ENCODE peak calls at places on chromosomes 6 and 20, in four cellular contexts. T is heart right ventricle, Y is keratinocyte, G is A549. J is an unnamed sample.

GRCh38 chr20:17808357-17808756 is 108.6 kb downstream of the BANF2 start:
- DNase-seq in T (peak), Y (no peak), G (no peak), J (peak)

GRCh38 chr20:31515072-31515774 is 981 bp downstream of the HM13 start:
- DNase-seq in T (no peak), Y (no peak), G (no peak), J (no peak)

GRCh38 chr6:21873562-21873961 is 280.0 kb downstream of the SOX4 start:
- DNase-seq in T (peak), Y (peak), G (no peak), J (peak)

GRCh38 chr6:51600514-51600913 is 486.9 kb downstream of the PKHD1 start:
- DNase-seq in T (no peak), Y (no peak), G (no peak), J (no peak)

GRCh38 chr20:53891306-53891894 is 179.0 kb downstream of the BCAS1 start:
- DNase-seq in T (no peak), Y (no peak), G (no peak), J (no peak)

GRCh38 chr20:48808382-48809034 is 19.3 kb downstream of the PREX1 start:
- DNase-seq in T (no peak), Y (no peak), G (no peak), J (no peak)

GRCh38 chr6:79718509-79719247 is 87.5 kb downstream of the SH3BGRL2 start:
- DNase-seq in T (no peak), Y (no peak), G (no peak), J (no peak)

GRCh38 chr6:98695076-98695816 is 139.1 kb upstream of the POU3F2 start:
- DNase-seq in T (no peak), Y (no peak), G (no peak), J (no peak)

GRCh38 chr20:23753194-23753548 is 2.4 kb upstream of the CST1 start:
- DNase-seq in T (no peak), Y (no peak), G (no peak), J (no peak)

GRCh38 chr6:4666886-4667513 is 109.2 kb upstream of the CDYL start:
- DNase-seq in T (no peak), Y (no peak), G (no peak), J (no peak)

GRCh38 chr20:6590891-6591679 is 176.4 kb upstream of the BMP2 start:
- DNase-seq in T (no peak), Y (peak), G (no peak), J (no peak)

GRCh38 chr6:5053038-5053437 is 32.1 kb upstream of the PPP1R3G start:
- DNase-seq in T (no peak), Y (no peak), G (no peak), J (no peak)

GRCh38 chr6:77178821-77179220 is 284.5 kb downstream of the HTR1B start:
- DNase-seq in T (no peak), Y (no peak), G (no peak), J (no peak)

GRCh38 chr6:48825501-48826317 is 637.3 kb downstream of the MMUT start:
- DNase-seq in T (no peak), Y (no peak), G (peak), J (no peak)

GRCh38 chr6:36068603-36069002 is 41.0 kb downstream of the MAPK14 start:
- DNase-seq in T (no peak), Y (no peak), G (no peak), J (no peak)

GRCh38 chr6:111990214-111990613 is 63.7 kb upstream of the CCN6 start:
- DNase-seq in T (no peak), Y (no peak), G (no peak), J (no peak)

GRCh38 chr6:43790031-43790430 is 20.0 kb downstream of the VEGFA start:
- DNase-seq in T (no peak), Y (no peak), G (no peak), J (peak)
- H3K27ac ChIP-seq in T (peak), Y (no peak), G (peak), J (peak)

GRCh38 chr6:95095855-95096254 is 481.5 kb upstream of the MANEA start:
- DNase-seq in T (no peak), Y (no peak), G (no peak), J (no peak)
- TF ChIP-seq CTCF in T (no peak), Y (no peak), G (no peak), J (no peak)

GRCh38 chr6:166743925-166744653 is 117.0 kb upstream of the RPS6KA2 start:
- DNase-seq in T (no peak), Y (no peak), G (no peak), J (no peak)
- H3K4me3 ChIP-seq in T (no peak), Y (no peak), G (no peak), J (no peak)

GRCh38 chr6:39550191-39550590 is 175.0 kb downstream of the KIF6 start:
- DNase-seq in T (no peak), Y (no peak), G (no peak), J (no peak)

GRCh38 chr6:39558079-39558478 is 167.1 kb downstream of the KIF6 start:
- DNase-seq in T (no peak), Y (no peak), G (no peak), J (no peak)

GRCh38 chr6:39555136-39555535 is 170.1 kb downstream of the KIF6 start:
- DNase-seq in T (no peak), Y (no peak), G (no peak), J (no peak)

GRCh38 chr6:39553811-39554802 is 171.1 kb downstream of the KIF6 start:
- DNase-seq in T (no peak), Y (no peak), G (no peak), J (no peak)

GRCh38 chr6:39553029-39553428 is 172.2 kb downstream of the KIF6 start:
- DNase-seq in T (no peak), Y (no peak), G (no peak), J (no peak)
- H3K27ac ChIP-seq in T (no peak), Y (no peak), G (no peak), J (no peak)

GRCh38 chr6:72246926-72247325 is 360.6 kb downstream of the RIMS1 start:
- DNase-seq in T (no peak), Y (no peak), G (peak), J (no peak)
- TF ChIP-seq CTCF in T (no peak), Y (no peak), G (no peak), J (no peak)

DNA sequence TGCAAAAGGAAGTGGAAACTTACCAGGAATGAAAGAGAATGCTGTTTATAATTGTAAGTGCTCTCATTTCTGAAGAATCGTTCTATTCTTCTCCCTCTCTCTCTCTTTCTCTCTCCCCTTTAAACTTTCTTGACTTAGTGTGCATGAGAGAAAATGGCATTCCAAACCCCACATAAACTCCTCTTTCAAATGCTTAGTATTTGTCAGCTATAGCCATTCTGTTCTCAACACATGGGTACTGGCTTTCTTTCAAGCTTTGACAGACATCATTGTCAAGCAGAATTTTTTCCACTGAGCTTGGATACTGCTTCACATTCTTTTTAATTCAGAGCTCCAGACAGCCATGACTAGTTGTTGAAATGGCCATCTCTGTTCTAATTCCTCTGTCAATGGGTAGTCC is 51.1 kb upstream of the PREP start:
- DNase-seq in T (no peak), Y (no peak), G (no peak), J (no peak)
- H3K4me3 ChIP-seq in T (no peak), Y (no peak), G (no peak), J (no peak)